ENCODE peak calls at places on chromosomes 6 and 20, in six cellular contexts. C is progenitor cell of endocrine pancreas; T is HFFc6; U is stimulated activated CD8-positive, alpha-beta memory T cell treated with anti-CD3 and anti-CD28 coated beads, Interleukin-4, amount 100 ng/mL, for 4 hours; J is RWPE1; L is COR-L47. W is an unnamed sample.

GRCh38 chr6:47308674-47309325 is 905 bp downstream of the TNFRSF21 start:
- DNase-seq in C (peak; percentile 17), T (no peak), U (no peak), J (peak; percentile 27), L (no peak), W (peak; percentile 25)

GRCh38 chr6:143549221-143549620 is 37.7 kb upstream of the FUCA2 start:
- DNase-seq in C (no peak), T (no peak), U (no peak), J (no peak), L (no peak), W (no peak)

GRCh38 chr6:140043357-140043756 is 668.9 kb upstream of the CITED2 start:
- DNase-seq in C (no peak), T (peak; percentile 96), U (no peak), J (peak; percentile 87), L (no peak), W (no peak)

GRCh38 chr6:39664173-39664572 is 61.0 kb downstream of the KIF6 start:
- DNase-seq in C (no peak), T (no peak), U (no peak), J (no peak), L (no peak), W (peak; percentile 76)

GRCh38 chr20:38168791-38169589 is 3.9 kb upstream of the TGM2 start:
- DNase-seq in C (no peak), T (no peak), U (no peak), J (peak; percentile 54), L (no peak), W (no peak)

GRCh38 chr6:114342826-114343781 is at the start of gene HS3ST5:
- DNase-seq in C (peak; percentile 63), T (no peak), U (no peak), J (peak; percentile 16), L (peak; percentile 22), W (peak; percentile 85)

GRCh38 chr6:19723533-19723932 is 113.6 kb upstream of the ID4 start:
- DNase-seq in C (no peak), T (peak; percentile 74), U (no peak), J (peak; percentile 2), L (no peak), W (no peak)

GRCh38 chr6:19368511-19368910 is 468.7 kb upstream of the ID4 start:
- DNase-seq in C (no peak), T (peak; percentile 48), U (no peak), J (peak; percentile 12), L (no peak), W (no peak)

GRCh38 chr6:126548301-126548700 is 208.4 kb downstream of the CENPW start:
- DNase-seq in C (no peak), T (no peak), U (no peak), J (no peak), L (no peak), W (no peak)

GRCh38 chr6:169847141-169847674 is 95.8 kb downstream of the ERMARD start:
- DNase-seq in C (no peak), T (no peak), U (no peak), J (no peak), L (no peak), W (no peak)

GRCh38 chr6:92753956-92754355 is 665.4 kb downstream of the EPHA7 start:
- DNase-seq in C (no peak), T (no peak), U (no peak), J (no peak), L (no peak), W (no peak)

GRCh38 chr20:9617940-9618339 is 103.5 kb downstream of the LAMP5 start:
- DNase-seq in C (no peak), T (peak; percentile 5), U (no peak), J (peak; percentile 36), L (peak; percentile 67), W (peak; percentile 25)

GRCh38 chr20:3059489-3059888 is 11.9 kb upstream of the OXT start:
- DNase-seq in C (no peak), T (no peak), U (no peak), J (no peak), L (no peak), W (no peak)

GRCh38 chr20:4091332-4092135 is 76.2 kb upstream of the RNF24 start:
- DNase-seq in C (peak; percentile 58), T (peak; percentile 43), U (no peak), J (peak; percentile 74), L (peak; percentile 5), W (no peak)

GRCh38 chr20:44134897-44135810 is 51.8 kb downstream of the JPH2 start:
- DNase-seq in C (no peak), T (peak; percentile 11), U (no peak), J (no peak), L (no peak), W (no peak)

GRCh38 chr20:50188879-50189680 is 1.6 kb upstream of the CEBPB start:
- DNase-seq in C (no peak), T (no peak), U (no peak), J (no peak), L (no peak), W (no peak)

GRCh38 chr6:53825514-53826321 is 30.9 kb downstream of the LRRC1 start:
- DNase-seq in C (no peak), T (no peak), U (no peak), J (no peak), L (no peak), W (no peak)

GRCh38 chr20:44041001-44041400 is 126.3 kb downstream of the TOX2 start:
- DNase-seq in C (no peak), T (no peak), U (no peak), J (no peak), L (no peak), W (no peak)

GRCh38 chr6:103872683-103873082 is 987.0 kb downstream of the HACE1 start:
- DNase-seq in C (no peak), T (no peak), U (no peak), J (no peak), L (no peak), W (no peak)

GRCh38 chr6:71072508-71072907 is 115.6 kb upstream of the B3GAT2 start:
- DNase-seq in C (no peak), T (no peak), U (no peak), J (no peak), L (no peak), W (no peak)

GRCh38 chr6:127100510-127101140 is 17.8 kb upstream of the RSPO3 start:
- DNase-seq in C (no peak), T (peak; percentile 13), U (no peak), J (no peak), L (no peak), W (no peak)

GRCh38 chr6:116370717-116371383 is at the start of gene DSE:
- DNase-seq in C (peak; percentile 59), T (peak; percentile 73), U (peak; percentile 62), J (peak; percentile 76), L (peak; percentile 19), W (peak; percentile 69)

GRCh38 chr6:41488392-41489129 is 57.6 kb upstream of the FOXP4 start:
- DNase-seq in C (peak; percentile 36), T (peak; percentile 17), U (no peak), J (no peak), L (no peak), W (no peak)

GRCh38 chr6:25472314-25472713 is 179.7 kb upstream of the SCGN start:
- DNase-seq in C (no peak), T (no peak), U (no peak), J (no peak), L (no peak), W (no peak)

GRCh38 chr20:38120625-38120988 is 44.5 kb downstream of the TGM2 start:
- DNase-seq in C (no peak), T (no peak), U (no peak), J (no peak), L (no peak), W (no peak)

GRCh38 chr6:156980948-156981347 is 203.8 kb downstream of the ARID1B start:
- DNase-seq in C (no peak), T (no peak), U (no peak), J (no peak), L (no peak), W (no peak)